ENCODE peak calls at places on chromosomes 13 and 19, in four cellular contexts. U is T-helper 17 cell; J is GM03348; W is effector CD4-positive, alpha-beta T cell. G is an unnamed sample.

GRCh38 chr19:15331419-15332310 is 674 bp downstream of the BRD4 start:
- DNase-seq in U (peak), J (peak), W (peak), G (peak)

GRCh38 chr13:27349458-27349857 is 75.0 kb upstream of the GTF3A start:
- DNase-seq in U (no peak), J (no peak), W (no peak), G (no peak)

GRCh38 chr19:15280048-15280725 is 47.9 kb upstream of the EPHX3 start:
- DNase-seq in U (no peak), J (no peak), W (no peak), G (no peak)

GRCh38 chr19:1173160-1173844 is 766 bp downstream of the SBNO2 start:
- DNase-seq in U (no peak), J (no peak), W (no peak), G (no peak)

GRCh38 chr19:18932216-18932841 is 8.7 kb downstream of the HOMER3 start:
- DNase-seq in U (peak), J (peak), W (peak), G (peak)

GRCh38 chr19:392375-392970 is 16.5 kb downstream of the C2CD4C start:
- DNase-seq in U (no peak), J (no peak), W (no peak), G (no peak)

GRCh38 chr19:16373079-16373478 is 48.5 kb downstream of the KLF2 start:
- DNase-seq in U (no peak), J (no peak), W (no peak), G (no peak)

GRCh38 chr13:98420560-98421175 is 156.2 kb downstream of the STK24 start:
- DNase-seq in U (no peak), J (no peak), W (no peak), G (no peak)

GRCh38 chr19:50230379-50231351 is 27.2 kb downstream of the MYH14 start:
- DNase-seq in U (no peak), J (no peak), W (no peak), G (no peak)

GRCh38 chr19:53991224-53992113 is at the start of gene CACNG6:
- DNase-seq in U (no peak), J (peak), W (no peak), G (no peak)

GRCh38 chr19:43731854-43732253 is 16.0 kb downstream of the IRGC start:
- DNase-seq in U (no peak), J (no peak), W (no peak), G (no peak)

GRCh38 chr19:47703301-47703700 is 9.9 kb upstream of the EHD2 start:
- DNase-seq in U (no peak), J (no peak), W (no peak), G (no peak)

GRCh38 chr19:47848871-47849473 is 10.1 kb upstream of the TPRX2 start:
- DNase-seq in U (no peak), J (no peak), W (peak), G (no peak)

GRCh38 chr19:10852098-10852800 is 4.0 kb downstream of the C19orf38 start:
- DNase-seq in U (no peak), J (no peak), W (no peak), G (no peak)

GRCh38 chr13:97193577-97193976 is 28.6 kb upstream of the MBNL2 start:
- DNase-seq in U (no peak), J (no peak), W (no peak), G (no peak)

GRCh38 chr19:7734220-7735203 is 2.6 kb upstream of the CLEC4G start:
- DNase-seq in U (no peak), J (peak), W (no peak), G (no peak)

GRCh38 chr13:109301711-109302110 is 484.7 kb downstream of the IRS2 start:
- DNase-seq in U (no peak), J (no peak), W (no peak), G (no peak)

GRCh38 chr19:12052057-12052570 is 647 bp downstream of the ZNF878 start:
- DNase-seq in U (no peak), J (peak), W (no peak), G (no peak)

GRCh38 chr13:44191504-44192171 is 182.0 kb upstream of the SERP2 start:
- DNase-seq in U (no peak), J (peak), W (no peak), G (peak)

GRCh38 chr19:2962018-2962670 is 15.2 kb upstream of the TLE6 start:
- DNase-seq in U (peak), J (peak), W (peak), G (peak)

GRCh38 chr13:100290165-100290801 is 201.4 kb downstream of the PCCA start:
- DNase-seq in U (no peak), J (no peak), W (no peak), G (no peak)

GRCh38 chr19:41957838-41958366 is 1.2 kb downstream of the RABAC1 start:
- DNase-seq in U (no peak), J (peak), W (no peak), G (peak)

GRCh38 chr19:51476164-51476563 is 2.2 kb upstream of the CEACAM18 start:
- DNase-seq in U (no peak), J (no peak), W (no peak), G (no peak)

GRCh38 chr13:50715402-50716146 is 127.9 kb downstream of the DLEU7 start:
- DNase-seq in U (no peak), J (no peak), W (no peak), G (no peak)

GRCh38 chr13:51437550-51438127 is 15.2 kb downstream of the INTS6 start:
- DNase-seq in U (no peak), J (no peak), W (no peak), G (no peak)

GRCh38 chr13:106234656-106235055 is 300.8 kb downstream of the EFNB2 start:
- DNase-seq in U (no peak), J (no peak), W (no peak), G (no peak)

GRCh38 chr13:31263346-31263745 is 63.6 kb downstream of the B3GLCT start:
- DNase-seq in U (no peak), J (no peak), W (no peak), G (no peak)

GRCh38 chr13:43879323-43880181 is at the start of the genes CCDC122 and LACC1:
- DNase-seq in U (peak), J (peak), W (peak), G (peak)

GRCh38 chr13:95288899-95289500 is 12.3 kb downstream of the ABCC4 start:
- DNase-seq in U (no peak), J (no peak), W (no peak), G (no peak)

GRCh38 chr13:36131931-36132297 is 732 bp upstream of the DCLK1 start:
- DNase-seq in U (no peak), J (peak), W (no peak), G (no peak)

GRCh38 chr19:19026299-19026971 is 6.9 kb downstream of the SUGP2 start:
- DNase-seq in U (no peak), J (no peak), W (no peak), G (no peak)

GRCh38 chr13:50393641-50394040 is 378.4 kb downstream of the KCNRG start:
- DNase-seq in U (no peak), J (no peak), W (no peak), G (no peak)

GRCh38 chr19:11451327-11451941 is 16.0 kb downstream of the PRKCSH start:
- DNase-seq in U (no peak), J (no peak), W (no peak), G (no peak)

G was measured in central memory CD4-positive, alpha-beta T cell.